ENCODE peak calls at places on chromosomes 16 and 17, in six cellular contexts. S, V, D, F, K and O are unnamed samples.

GRCh38 chr16:3186946-3187690 is 886 bp upstream of the OR1F1 start:
- DNase-seq in D (no peak), K (no peak), F (no peak), S (no peak), V (no peak), O (no peak)

GRCh38 chr17:74201250-74201649 is 2.2 kb upstream of the RPL38 start:
- DNase-seq in V (no peak), K (no peak), S (no peak), D (peak; percentile 62), F (no peak), O (no peak)

GRCh38 chr16:8200839-8201238 is 389.5 kb downstream of the TMEM114 start:
- DNase-seq in V (no peak), F (no peak), S (no peak), K (no peak), D (no peak), O (no peak)

GRCh38 chr16:85243312-85243711 is 131.0 kb upstream of the CIBAR2 start:
- DNase-seq in K (no peak), V (no peak), S (no peak), F (no peak), D (no peak), O (no peak)

GRCh38 chr16:27798241-27798640 is 248.3 kb downstream of the KATNIP start:
- DNase-seq in S (no peak), K (no peak), V (no peak), F (no peak), D (no peak), O (no peak)

GRCh38 chr16:79698341-79698753 is 97.8 kb upstream of the MAF start:
- DNase-seq in V (no peak), S (no peak), F (no peak), D (no peak), K (no peak), O (no peak)

GRCh38 chr16:10776280-10776679 is 32.6 kb downstream of the NUBP1 start:
- DNase-seq in S (no peak), D (no peak), F (no peak), V (no peak), K (peak; percentile 38), O (no peak)

GRCh38 chr17:81020767-81021497 is 14.0 kb upstream of the BAIAP2 start:
- DNase-seq in D (peak; percentile 80), K (no peak), V (no peak), F (no peak), S (no peak), O (no peak)

GRCh38 chr16:51898872-51899271 is 648.1 kb downstream of the TOX3 start:
- DNase-seq in S (no peak), V (no peak), K (no peak), F (no peak), D (no peak), O (no peak)

GRCh38 chr17:75773121-75773807 is 8.3 kb upstream of the GALK1 start:
- DNase-seq in V (no peak), F (no peak), S (no peak), K (no peak), D (peak; percentile 14), O (no peak)

GRCh38 chr17:57032343-57032742 is 52.7 kb upstream of the AKAP1 start:
- DNase-seq in F (no peak), V (no peak), D (peak; percentile 70), S (no peak), K (no peak), O (no peak)

GRCh38 chr16:2470603-2471015 is 488 bp upstream of the NTN3 start:
- DNase-seq in V (no peak), F (no peak), K (peak; percentile 39), D (no peak), S (no peak), O (no peak)

GRCh38 chr17:49629447-49629846 is 48.5 kb downstream of the SPOP start:
- DNase-seq in K (no peak), V (no peak), S (no peak), D (no peak), F (no peak), O (no peak)
- TF ChIP-seq CTCF in K (no peak), V (no peak), S (no peak), D (no peak), F (no peak), O (no peak)

GRCh38 chr17:45812102-45812501 is 28.0 kb downstream of the CRHR1 start:
- DNase-seq in F (no peak), K (no peak), V (no peak), S (peak; percentile 40), D (no peak), O (no peak)
- TF ChIP-seq CTCF in F (no peak), K (no peak), V (peak; percentile 48), S (peak; percentile 12), D (no peak), O (no peak)

GRCh38 chr17:8436169-8436932 is 667 bp downstream of the NDEL1 start:
- DNase-seq in F (no peak), K (peak; percentile 75), D (peak; percentile 75), S (peak; percentile 85), V (no peak), O (peak; percentile 49)
- TF ChIP-seq CTCF in F (no peak), K (no peak), D (no peak), S (peak; percentile 3), V (no peak), O (no peak)

GRCh38 chr17:4908711-4909496 is 6.0 kb upstream of the CHRNE start:
- DNase-seq in F (peak; percentile 50), K (peak; percentile 88), V (peak; percentile 81), S (peak; percentile 86), D (peak; percentile 90), O (peak; percentile 80)
- TF ChIP-seq CTCF in F (peak; percentile 54), K (peak; percentile 80), V (peak; percentile 89), S (peak; percentile 85), D (peak; percentile 79), O (peak; percentile 65)